ENCODE peak calls at places on chromosomes 2 and 18, in nine cellular contexts. V is kidney, F is lower lobe of right lung, C is K562, R is NCI-H446 treated with DMSO at 0.1 percent for 48 hours, O is kidney glomerular epithelial cell, X is HEK293T, J is GM04504, P is Right ventricle myocardium inferior. Q is an unnamed sample.

GRCh38 chr2:224565452-224566035 is 19.6 kb downstream of the CUL3 start:
- DNase-seq in V (no peak), F (no peak), C (no peak), R (no peak), O (no peak), X (no peak), J (peak; percentile 75), P (no peak), Q (no peak)

GRCh38 chr2:37652199-37652640 is 19.2 kb downstream of the CDC42EP3 start:
- DNase-seq in V (no peak), F (peak; percentile 24), C (no peak), R (no peak), O (peak; percentile 78), X (no peak), J (peak; percentile 91), P (no peak), Q (no peak)

GRCh38 chr2:175251425-175252041 is 70.0 kb upstream of the ATP5MC3 start:
- DNase-seq in V (no peak), F (no peak), C (peak; percentile 50), R (peak; percentile 24), O (peak; percentile 15), X (peak; percentile 25), J (no peak), P (no peak), Q (no peak)

GRCh38 chr18:37937287-37937686 is 371.7 kb upstream of the CELF4 start:
- DNase-seq in V (no peak), F (no peak), C (no peak), R (no peak), O (no peak), X (no peak), J (no peak), P (no peak), Q (no peak)

GRCh38 chr2:45435316-45435715 is 175.8 kb downstream of the SRBD1 start:
- DNase-seq in V (no peak), F (no peak), C (peak; percentile 29), R (no peak), O (peak; percentile 93), X (no peak), J (peak; percentile 72), P (no peak), Q (no peak)

GRCh38 chr18:42105382-42105781 is 150.3 kb downstream of the PIK3C3 start:
- DNase-seq in V (no peak), F (no peak), C (no peak), R (no peak), O (no peak), X (no peak), J (no peak), P (no peak), Q (no peak)

GRCh38 chr2:203914546-203915169 is 21.9 kb upstream of the ICOS start:
- DNase-seq in V (no peak), F (no peak), C (no peak), R (no peak), O (no peak), X (no peak), J (no peak), P (no peak), Q (no peak)

GRCh38 chr2:152716805-152717241 is 438 bp downstream of the PRPF40A start:
- DNase-seq in V (peak; percentile 65), F (no peak), C (peak; percentile 74), R (no peak), O (peak; percentile 30), X (peak; percentile 24), J (no peak), P (no peak), Q (peak; percentile 45)

GRCh38 chr2:192000196-192000990 is 153.5 kb upstream of the CAVIN2 start:
- DNase-seq in V (no peak), F (no peak), C (no peak), R (peak; percentile 89), O (no peak), X (no peak), J (no peak), P (no peak), Q (no peak)

GRCh38 chr2:240411261-240412160 is 24.0 kb upstream of the GPC1 start:
- DNase-seq in V (peak; percentile 51), F (no peak), C (no peak), R (no peak), O (no peak), X (no peak), J (no peak), P (peak; percentile 46), Q (peak; percentile 60)

GRCh38 chr2:55365303-55365702 is 54.4 kb downstream of the CCDC88A start:
- DNase-seq in V (no peak), F (no peak), C (peak; percentile 8), R (no peak), O (no peak), X (no peak), J (no peak), P (no peak), Q (no peak)

GRCh38 chr2:230824406-230824978 is 40.2 kb upstream of the ITM2C start:
- DNase-seq in V (no peak), F (no peak), C (peak; percentile 81), R (peak; percentile 19), O (peak; percentile 63), X (peak; percentile 78), J (peak; percentile 53), P (no peak), Q (no peak)

GRCh38 chr2:88753833-88754584 is 62.5 kb downstream of the RPIA start:
- DNase-seq in V (no peak), F (no peak), C (peak; percentile 8), R (no peak), O (no peak), X (no peak), J (no peak), P (no peak), Q (no peak)

GRCh38 chr2:241991236-241991635 is 121.7 kb downstream of the RTP5 start:
- DNase-seq in V (no peak), F (no peak), C (no peak), R (no peak), O (no peak), X (no peak), J (no peak), P (no peak), Q (no peak)

GRCh38 chr2:170006592-170007327 is 171.2 kb upstream of the MYO3B start:
- DNase-seq in V (no peak), F (no peak), C (no peak), R (no peak), O (no peak), X (no peak), J (no peak), P (no peak), Q (no peak)

GRCh38 chr18:48815182-48815520 is 135.6 kb downstream of the SMAD7 start:
- DNase-seq in V (no peak), F (no peak), C (no peak), R (no peak), O (no peak), X (no peak), J (no peak), P (no peak), Q (peak; percentile 2)

GRCh38 chr2:102082591-102083586 is 59.7 kb upstream of the IL1R1 start:
- DNase-seq in V (no peak), F (no peak), C (peak; percentile 69), R (no peak), O (peak; percentile 89), X (no peak), J (peak; percentile 38), P (no peak), Q (no peak)

GRCh38 chr18:59051470-59052165 is 88.1 kb upstream of the SEC11C start:
- DNase-seq in V (no peak), F (no peak), C (no peak), R (peak; percentile 38), O (no peak), X (no peak), J (no peak), P (no peak), Q (no peak)

GRCh38 chr2:15634846-15635490 is 43.3 kb downstream of the DDX1 start:
- DNase-seq in V (no peak), F (no peak), C (no peak), R (no peak), O (peak; percentile 27), X (no peak), J (no peak), P (no peak), Q (no peak)

GRCh38 chr2:40751981-40752380 is 300.1 kb upstream of the SLC8A1 start:
- DNase-seq in V (no peak), F (no peak), C (no peak), R (no peak), O (no peak), X (no peak), J (no peak), P (no peak), Q (no peak)

GRCh38 chr18:35050638-35051287 is 9.6 kb downstream of the MAPRE2 start:
- DNase-seq in V (no peak), F (no peak), C (peak; percentile 42), R (no peak), O (no peak), X (no peak), J (no peak), P (no peak), Q (no peak)

GRCh38 chr2:133635115-133635514 is 66.9 kb upstream of the NCKAP5 start:
- DNase-seq in V (no peak), F (no peak), C (no peak), R (no peak), O (peak; percentile 58), X (no peak), J (no peak), P (no peak), Q (no peak)

GRCh38 chr18:36627616-36628015 is 201.2 kb downstream of the TPGS2 start:
- DNase-seq in V (no peak), F (no peak), C (no peak), R (no peak), O (no peak), X (no peak), J (no peak), P (no peak), Q (no peak)

GRCh38 chr2:177282101-177282573 is 17.6 kb upstream of the NFE2L2 start:
- DNase-seq in V (no peak), F (no peak), C (no peak), R (no peak), O (peak; percentile 36), X (no peak), J (no peak), P (no peak), Q (no peak)

GRCh38 chr2:9378433-9379371 is 44.6 kb downstream of the ITGB1BP1 start:
- DNase-seq in V (peak; percentile 91), F (no peak), C (no peak), R (peak; percentile 86), O (no peak), X (no peak), J (peak; percentile 55), P (peak; percentile 88), Q (peak; percentile 49)

Q was measured in left lung.